ENCODE peak calls at places on chromosomes 3 and 15, in seven cellular contexts. One of them, this sample, is unnamed.

GRCh38 chr15:35293353-35294130 is 208.4 kb upstream of the NANOGP8 start:
- DNase-seq in cardiac muscle cell: peak; percentile 57
- DNase-seq in CD4-positive, alpha-beta T cell: no peak
- DNase-seq in uterus: no peak
- DNase-seq in GM23248: peak; percentile 82
- DNase-seq in suprapubic skin: no peak
- DNase-seq in spleen: no peak
- DNase-seq in this sample: no peak

GRCh38 chr15:60005352-60006202 is 1.5 kb downstream of the FOXB1 start:
- DNase-seq in suprapubic skin: no peak
- DNase-seq in cardiac muscle cell: no peak
- DNase-seq in GM23248: no peak
- DNase-seq in uterus: no peak
- DNase-seq in spleen: peak; percentile 73
- DNase-seq in CD4-positive, alpha-beta T cell: no peak
- DNase-seq in this sample: no peak

GRCh38 chr3:56845505-56845904 is 43.8 kb upstream of the ARHGEF3 start:
- DNase-seq in CD4-positive, alpha-beta T cell: no peak
- DNase-seq in cardiac muscle cell: no peak
- DNase-seq in spleen: no peak
- DNase-seq in uterus: no peak
- DNase-seq in GM23248: peak; percentile 47
- DNase-seq in suprapubic skin: no peak
- DNase-seq in this sample: no peak

GRCh38 chr15:67157779-67158366 is 92.5 kb downstream of the SMAD3 start:
- DNase-seq in suprapubic skin: no peak
- DNase-seq in CD4-positive, alpha-beta T cell: no peak
- DNase-seq in GM23248: no peak
- DNase-seq in uterus: no peak
- DNase-seq in spleen: no peak
- DNase-seq in cardiac muscle cell: no peak
- DNase-seq in this sample: no peak

GRCh38 chr3:78048698-78049097 is 1008.8 kb downstream of the ROBO2 start:
- DNase-seq in uterus: no peak
- DNase-seq in spleen: no peak
- DNase-seq in suprapubic skin: no peak
- DNase-seq in GM23248: no peak
- DNase-seq in cardiac muscle cell: no peak
- DNase-seq in CD4-positive, alpha-beta T cell: no peak
- DNase-seq in this sample: no peak

GRCh38 chr3:16069149-16069922 is 105.1 kb upstream of the GALNT15 start:
- DNase-seq in cardiac muscle cell: peak; percentile 90
- DNase-seq in GM23248: peak; percentile 79
- DNase-seq in uterus: no peak
- DNase-seq in spleen: no peak
- DNase-seq in CD4-positive, alpha-beta T cell: no peak
- DNase-seq in suprapubic skin: no peak
- DNase-seq in this sample: no peak

GRCh38 chr3:8945890-8946590 is 17.2 kb downstream of the RAD18 start:
- DNase-seq in suprapubic skin: no peak
- DNase-seq in CD4-positive, alpha-beta T cell: no peak
- DNase-seq in uterus: no peak
- DNase-seq in GM23248: no peak
- DNase-seq in cardiac muscle cell: no peak
- DNase-seq in spleen: no peak
- DNase-seq in this sample: no peak

GRCh38 chr3:14796403-14797077 is 22.2 kb upstream of the FGD5 start:
- DNase-seq in spleen: peak; percentile 37
- DNase-seq in suprapubic skin: no peak
- DNase-seq in GM23248: no peak
- DNase-seq in cardiac muscle cell: no peak
- DNase-seq in uterus: peak; percentile 46
- DNase-seq in CD4-positive, alpha-beta T cell: no peak
- DNase-seq in this sample: no peak

GRCh38 chr3:153160451-153161137 is 1.4 kb upstream of the RAP2B start:
- DNase-seq in suprapubic skin: peak; percentile 92
- DNase-seq in GM23248: peak; percentile 96
- DNase-seq in CD4-positive, alpha-beta T cell: peak; percentile 79
- DNase-seq in cardiac muscle cell: peak; percentile 91
- DNase-seq in uterus: peak; percentile 72
- DNase-seq in spleen: peak; percentile 95
- DNase-seq in this sample: peak; percentile 53

DNA sequence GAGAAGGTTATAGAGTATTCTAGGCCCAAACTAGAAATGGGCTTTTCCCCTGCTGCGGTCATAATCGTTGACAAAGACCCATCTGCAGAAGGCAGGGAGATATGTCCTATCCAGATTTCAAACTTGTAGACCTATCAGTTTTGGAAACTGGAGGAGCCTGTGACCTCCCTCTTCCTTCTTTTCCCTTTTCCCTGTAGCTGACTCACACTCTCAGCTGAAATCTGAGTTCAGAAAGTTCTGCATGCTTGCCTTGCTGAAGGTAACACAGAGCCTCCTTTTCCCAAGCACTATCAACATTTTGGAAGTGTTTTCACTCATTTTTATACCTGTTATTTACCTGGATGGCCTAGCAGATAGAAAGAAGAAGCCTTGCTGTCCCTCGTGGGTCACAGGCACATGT is 59.1 kb upstream of the PSMD6 start:
- DNase-seq in suprapubic skin: no peak
- DNase-seq in GM23248: peak; percentile 20
- DNase-seq in spleen: no peak
- DNase-seq in uterus: no peak
- DNase-seq in CD4-positive, alpha-beta T cell: no peak
- DNase-seq in cardiac muscle cell: no peak
- DNase-seq in this sample: no peak
- H3K27ac ChIP-seq in suprapubic skin: no peak overlapping the region
- H3K27ac ChIP-seq in GM23248: no peak overlapping the region
- H3K27ac ChIP-seq in spleen: no peak overlapping the region
- H3K27ac ChIP-seq in uterus: peak overlapping the region; percentile 79
- H3K27ac ChIP-seq in CD4-positive, alpha-beta T cell: no peak overlapping the region
- H3K27ac ChIP-seq in cardiac muscle cell: no peak overlapping the region
- H3K27ac ChIP-seq in this sample: no peak overlapping the region

DNA sequence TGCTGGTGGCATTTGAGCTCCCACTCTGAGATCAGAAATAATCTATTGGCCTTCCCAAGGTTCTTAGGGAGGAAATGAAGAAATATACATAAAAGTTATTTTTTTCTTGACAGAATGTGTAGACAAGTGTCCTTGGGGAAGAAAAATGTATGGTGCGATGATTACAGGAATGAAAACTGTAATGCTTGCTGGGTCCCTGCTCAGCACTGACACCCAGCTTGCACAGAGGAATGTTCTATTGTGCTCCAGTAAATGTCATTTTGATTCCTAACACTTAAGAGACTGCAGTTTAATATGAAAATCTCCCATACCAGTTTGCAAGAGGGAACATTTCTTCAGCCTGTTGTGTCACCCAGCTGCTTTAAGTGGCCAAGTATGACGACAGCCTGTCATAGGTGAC is 271.3 kb upstream of the TPM1 start:
- DNase-seq in suprapubic skin: no peak
- DNase-seq in CD4-positive, alpha-beta T cell: no peak
- DNase-seq in cardiac muscle cell: no peak
- DNase-seq in GM23248: no peak
- DNase-seq in uterus: no peak
- DNase-seq in spleen: no peak
- DNase-seq in this sample: no peak
- H3K27ac ChIP-seq in suprapubic skin: no peak overlapping the region
- H3K27ac ChIP-seq in CD4-positive, alpha-beta T cell: no peak overlapping the region
- H3K27ac ChIP-seq in cardiac muscle cell: no peak overlapping the region
- H3K27ac ChIP-seq in GM23248: peak overlapping the region; percentile 95
- H3K27ac ChIP-seq in uterus: no peak overlapping the region
- H3K27ac ChIP-seq in spleen: no peak overlapping the region
- H3K27ac ChIP-seq in this sample: no peak overlapping the region

DNA sequence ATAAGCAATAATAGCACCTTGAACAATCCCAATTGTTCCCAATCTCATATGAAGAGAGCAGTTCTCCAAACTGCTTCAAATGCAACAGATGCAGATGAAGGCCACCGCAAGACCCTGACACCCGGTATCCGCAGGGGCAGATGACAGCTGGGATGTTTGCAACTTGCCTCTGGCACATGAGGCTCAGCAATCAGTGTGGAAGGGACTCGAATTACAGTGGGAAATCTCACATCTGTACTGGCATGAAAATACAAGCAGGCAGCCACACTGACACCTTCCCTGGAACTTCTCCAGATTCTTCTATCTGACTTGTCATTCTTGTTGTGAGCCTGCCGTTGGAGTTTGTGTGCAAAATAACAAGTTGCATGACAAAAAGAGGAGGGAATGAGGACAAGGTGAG is 68.8 kb downstream of the WDR76 start:
- DNase-seq in GM23248: no peak
- DNase-seq in cardiac muscle cell: no peak
- DNase-seq in suprapubic skin: no peak
- DNase-seq in spleen: no peak
- DNase-seq in CD4-positive, alpha-beta T cell: no peak
- DNase-seq in uterus: no peak
- DNase-seq in this sample: no peak
- H3K27ac ChIP-seq in GM23248: no peak overlapping the region
- H3K27ac ChIP-seq in cardiac muscle cell: peak overlapping the region; percentile 30
- H3K27ac ChIP-seq in suprapubic skin: no peak overlapping the region
- H3K27ac ChIP-seq in spleen: no peak overlapping the region
- H3K27ac ChIP-seq in CD4-positive, alpha-beta T cell: no peak overlapping the region
- H3K27ac ChIP-seq in uterus: no peak overlapping the region
- H3K27ac ChIP-seq in this sample: no peak overlapping the region

GRCh38 chr15:41930867-41931222 is 37.0 kb upstream of the SPTBN5 start:
- DNase-seq in CD4-positive, alpha-beta T cell: no peak
- DNase-seq in suprapubic skin: no peak
- DNase-seq in uterus: no peak
- DNase-seq in cardiac muscle cell: no peak
- DNase-seq in spleen: no peak
- DNase-seq in GM23248: no peak
- DNase-seq in this sample: no peak
- H3K27ac ChIP-seq in CD4-positive, alpha-beta T cell: no peak overlapping the region
- H3K27ac ChIP-seq in suprapubic skin: peak overlapping the region; percentile 78
- H3K27ac ChIP-seq in uterus: peak overlapping the region; percentile 79
- H3K27ac ChIP-seq in cardiac muscle cell: no peak overlapping the region
- H3K27ac ChIP-seq in spleen: no peak overlapping the region
- H3K27ac ChIP-seq in GM23248: peak overlapping the region; percentile 80
- H3K27ac ChIP-seq in this sample: peak overlapping the region; percentile 17

GRCh38 chr15:41966920-41967465 is 5.4 kb downstream of the EHD4 start:
- DNase-seq in spleen: peak; percentile 62
- DNase-seq in uterus: no peak
- DNase-seq in GM23248: no peak
- DNase-seq in cardiac muscle cell: no peak
- DNase-seq in CD4-positive, alpha-beta T cell: no peak
- DNase-seq in suprapubic skin: peak; percentile 28
- DNase-seq in this sample: no peak
- H3K27ac ChIP-seq in spleen: peak overlapping the region; percentile 61
- H3K27ac ChIP-seq in uterus: peak overlapping the region; percentile 66
- H3K27ac ChIP-seq in GM23248: peak overlapping the region; percentile 75
- H3K27ac ChIP-seq in cardiac muscle cell: peak overlapping the region; percentile 93
- H3K27ac ChIP-seq in CD4-positive, alpha-beta T cell: no peak overlapping the region
- H3K27ac ChIP-seq in suprapubic skin: peak overlapping the region; percentile 45
- H3K27ac ChIP-seq in this sample: no peak overlapping the region